ENCODE peak calls at places on chromosome 19, in eight cellular contexts. P is body of pancreas, I is M059J, H is anterior cingulate cortex, M is breast epithelium, F is NCI-H774, W is hypothalamus, O is GM12891. U is an unnamed sample.

GRCh38 chr19:50569938-50570540 is 1.8 kb upstream of the LRRC4B start:
- DNase-seq in H (no peak), F (no peak), I (no peak), M (no peak), W (no peak), P (no peak), O (no peak), U (no peak)

GRCh38 chr19:8478605-8479004 is 23.8 kb downstream of the PRAM1 start:
- DNase-seq in W (no peak), P (no peak), I (no peak), M (no peak), F (no peak), O (no peak), H (no peak), U (no peak)

GRCh38 chr19:49161987-49162386 is 4.4 kb downstream of the TRPM4 start:
- DNase-seq in P (no peak), W (no peak), H (no peak), F (no peak), I (no peak), O (no peak), M (no peak), U (no peak)

GRCh38 chr19:16288544-16288943 is 36.1 kb upstream of the KLF2 start:
- DNase-seq in O (no peak), M (no peak), F (no peak), P (no peak), I (peak; percentile 22), H (no peak), W (no peak), U (no peak)

GRCh38 chr19:15241259-15241658 is 9.0 kb upstream of the EPHX3 start:
- DNase-seq in W (no peak), P (no peak), I (peak; percentile 33), H (no peak), M (no peak), F (no peak), O (no peak), U (no peak)

GRCh38 chr19:16327501-16327900 is 2.9 kb downstream of the KLF2 start:
- DNase-seq in I (no peak), O (no peak), W (no peak), M (no peak), F (no peak), P (no peak), H (no peak), U (no peak)

GRCh38 chr19:40716655-40717324 is at the start of the genes COQ8B and ITPKC:
- DNase-seq in W (peak; percentile 97), M (peak; percentile 100), F (peak; percentile 91), P (peak; percentile 99), I (peak; percentile 98), H (peak; percentile 97), O (peak; percentile 97), U (peak; percentile 100)

GRCh38 chr19:31761281-31761913 is 412.2 kb upstream of the TSHZ3 start:
- DNase-seq in O (no peak), F (no peak), P (no peak), M (no peak), I (no peak), H (no peak), W (no peak), U (no peak)

GRCh38 chr19:49415102-49415809 is 8.0 kb downstream of the PTH2 start:
- DNase-seq in W (no peak), P (no peak), O (no peak), I (no peak), M (no peak), F (no peak), H (no peak), U (no peak)

GRCh38 chr19:41367848-41368301 is 3.9 kb upstream of the B9D2 start:
- DNase-seq in I (peak; percentile 92), H (no peak), F (no peak), O (no peak), W (no peak), M (no peak), P (peak; percentile 44), U (no peak)